ENCODE peak calls at places on chromosome 11, in five cellular contexts. A, Z, J, L and K are unnamed samples.

GRCh38 chr11:17161515-17161914 is 46.3 kb downstream of the PIK3C2A start:
- DNase-seq in L (no peak), A (no peak), Z (no peak), J (no peak), K (no peak)

GRCh38 chr11:122663764-122664163 is 8.2 kb downstream of the UBASH3B start:
- DNase-seq in J (no peak), Z (no peak), L (no peak), A (no peak), K (no peak)

GRCh38 chr11:117829369-117829725 is 4.8 kb upstream of the FXYD2 start:
- DNase-seq in A (peak), J (no peak), Z (no peak), L (no peak), K (no peak)

GRCh38 chr11:63766501-63767270 is 1.9 kb downstream of the ZFTA start:
- DNase-seq in Z (no peak), L (no peak), J (no peak), A (peak), K (no peak)

GRCh38 chr11:100151944-100152343 is 535.1 kb upstream of the ARHGAP42 start:
- DNase-seq in A (no peak), L (peak), J (no peak), Z (no peak), K (no peak)

GRCh38 chr11:28566643-28567042 is 458.5 kb downstream of the METTL15 start:
- DNase-seq in J (no peak), A (peak), L (peak), Z (no peak), K (peak)

GRCh38 chr11:129815596-129816461 is at the start of gene TMEM45B:
- DNase-seq in J (peak), Z (no peak), A (no peak), L (no peak), K (peak)

GRCh38 chr11:64250875-64251721 is at the start of gene PLCB3:
- DNase-seq in L (no peak), J (peak), A (peak), Z (no peak), K (peak)

GRCh38 chr11:109644158-109644557 is 222.2 kb downstream of the C11orf87 start:
- DNase-seq in L (no peak), Z (peak), A (no peak), J (no peak), K (no peak)

GRCh38 chr11:119262668-119263351 is 54.1 kb downstream of the MCAM start:
- DNase-seq in L (peak), J (no peak), A (no peak), Z (no peak), K (no peak)

GRCh38 chr11:92123540-92123939 is 101.1 kb upstream of the FAT3 start:
- DNase-seq in L (peak), J (no peak), A (no peak), Z (no peak), K (no peak)

GRCh38 chr11:102603091-102603490 is 22.0 kb downstream of the MMP20 start:
- DNase-seq in J (no peak), Z (no peak), A (no peak), L (peak), K (peak)